ENCODE peak calls at places on chromosomes 11 and 22, in five cellular contexts. U is HL-60, L is fibroblast of pulmonary artery, A is suprapubic skin, N is esophagus squamous epithelium. G is an unnamed sample.
A peak's percentile ranks its signal among the peaks of the same experiment; 100 is the strongest.

GRCh38 chr22:41366323-41367014 is 15.3 kb upstream of the TEF start:
- DNase-seq in L (no peak), N (no peak), A (no peak), U (no peak), G (no peak)

GRCh38 chr11:91686700-91687099 is 537.9 kb upstream of the FAT3 start:
- DNase-seq in L (no peak), U (no peak), N (no peak), A (no peak), G (no peak)

GRCh38 chr22:40525250-40525884 is 111.2 kb downstream of the MRTFA start:
- DNase-seq in N (no peak), L (peak; percentile 68), A (no peak), U (peak; percentile 62), G (peak; percentile 67)

GRCh38 chr11:94125408-94126120 is 3.1 kb upstream of the PANX1 start:
- DNase-seq in N (no peak), L (no peak), U (no peak), A (no peak), G (no peak)

GRCh38 chr11:61598886-61599868 is 18.3 kb upstream of the SYT7 start:
- DNase-seq in L (peak; percentile 69), U (no peak), A (no peak), N (no peak), G (peak; percentile 82)

GRCh38 chr11:73335204-73335923 is 27.3 kb downstream of the ARHGEF17 start:
- DNase-seq in A (peak; percentile 86), L (peak; percentile 84), U (peak; percentile 80), N (no peak), G (peak; percentile 92)

GRCh38 chr22:49462291-49462690 is 365.4 kb downstream of the BRD1 start:
- DNase-seq in A (no peak), L (no peak), U (no peak), N (no peak), G (no peak)

GRCh38 chr11:2200957-2201519 is 29.4 kb upstream of the TH start:
- DNase-seq in N (no peak), A (no peak), U (no peak), L (no peak), G (no peak)

GRCh38 chr11:107018902-107019493 is 722 bp upstream of the GUCY1A2 start:
- DNase-seq in U (peak; percentile 60), A (peak; percentile 81), N (no peak), L (peak; percentile 80), G (peak; percentile 73)

GRCh38 chr11:25515576-25515975 is 816.4 kb upstream of the ANO3 start:
- DNase-seq in L (no peak), A (no peak), U (no peak), N (no peak), G (no peak)

GRCh38 chr11:63999349-64000025 is 13.2 kb downstream of the OTUB1 start:
- DNase-seq in U (no peak), L (peak; percentile 26), N (no peak), A (peak; percentile 88), G (no peak)

GRCh38 chr11:79393362-79394043 is 47.3 kb downstream of the TENM4 start:
- DNase-seq in A (no peak), L (no peak), U (no peak), N (no peak), G (peak; percentile 24)

GRCh38 chr22:45934659-45935341 is 42.2 kb downstream of the WNT7B start:
- DNase-seq in A (no peak), L (peak; percentile 57), N (no peak), U (no peak), G (peak; percentile 51)

GRCh38 chr11:76047231-76047630 is 159.1 kb downstream of the WNT11 start:
- DNase-seq in L (peak; percentile 17), A (no peak), U (no peak), N (no peak), G (no peak)

GRCh38 chr11:8593935-8594909 is at the start of gene STK33:
- DNase-seq in U (peak; percentile 75), N (no peak), L (peak; percentile 29), A (no peak), G (no peak)

GRCh38 chr11:121649798-121650197 is 197.0 kb upstream of the SORL1-AS1 start:
- DNase-seq in U (no peak), A (no peak), N (no peak), L (no peak), G (no peak)

GRCh38 chr22:23054531-23055257 is 15.6 kb upstream of the GNAZ start:
- DNase-seq in L (no peak), N (no peak), A (no peak), U (no peak), G (no peak)

GRCh38 chr11:63882555-63883242 is 34.3 kb downstream of the RCOR2 start:
- DNase-seq in N (no peak), U (peak; percentile 97), L (no peak), A (no peak), G (no peak)

GRCh38 chr11:2826679-2827056 is 58.9 kb downstream of the CDKN1C start:
- DNase-seq in U (peak; percentile 92), A (no peak), L (no peak), N (no peak), G (no peak)

GRCh38 chr11:121206810-121207209 is 85.8 kb upstream of the SC5D start:
- DNase-seq in N (no peak), U (no peak), L (no peak), A (no peak), G (peak; percentile 2)

GRCh38 chr11:128399186-128399585 is 188.2 kb downstream of the ETS1 start:
- DNase-seq in U (no peak), N (no peak), L (peak; percentile 30), A (no peak), G (peak; percentile 83)

GRCh38 chr11:235998-236773 is at the start of gene SIRT3:
- DNase-seq in U (peak; percentile 88), N (peak; percentile 48), L (peak; percentile 71), A (peak; percentile 88), G (peak; percentile 79)

GRCh38 chr11:118401880-118402590 is 629 bp downstream of the ATP5MG start:
- DNase-seq in L (peak; percentile 88), N (no peak), A (no peak), U (peak; percentile 10), G (peak; percentile 93)

GRCh38 chr11:94032066-94032465 is 10.9 kb downstream of the HEPHL1 start:
- DNase-seq in N (no peak), U (no peak), L (no peak), A (no peak), G (no peak)

GRCh38 chr11:3984896-3985295 is 109.7 kb upstream of the RRM1 start:
- DNase-seq in A (no peak), L (peak; percentile 47), U (no peak), N (no peak), G (peak; percentile 42)

GRCh38 chr11:117851852-117852251 is 24.6 kb downstream of the FXYD6 start:
- DNase-seq in N (no peak), A (no peak), L (peak; percentile 23), U (no peak), G (no peak)

GRCh38 chr11:12618743-12619540 is 55.3 kb upstream of the TEAD1 start:
- DNase-seq in L (peak; percentile 49), A (no peak), N (no peak), U (no peak), G (no peak)

GRCh38 chr11:121534131-121535093 is 81.6 kb upstream of the SORL1-AS1 start:
- DNase-seq in N (no peak), A (no peak), L (peak; percentile 26), U (no peak), G (peak; percentile 32)

GRCh38 chr11:20876738-20877137 is 207.4 kb downstream of the NELL1 start:
- DNase-seq in A (no peak), U (no peak), N (no peak), L (no peak), G (no peak)

GRCh38 chr11:20874358-20874757 is 205.0 kb downstream of the NELL1 start:
- DNase-seq in U (no peak), N (no peak), A (no peak), L (no peak), G (no peak)

GRCh38 chr11:20873054-20873453 is 203.7 kb downstream of the NELL1 start:
- DNase-seq in L (no peak), A (no peak), N (no peak), U (peak; percentile 40), G (no peak)
- TF ChIP-seq CTCF in L (no peak), A (no peak), N (no peak), U (peak; percentile 4), G (no peak)

GRCh38 chr11:86812981-86813380 is 12.6 kb downstream of the PRSS23 start:
- DNase-seq in U (no peak), N (no peak), A (no peak), L (no peak), G (no peak)

GRCh38 chr11:86814775-86815174 is 14.4 kb downstream of the PRSS23 start:
- DNase-seq in A (no peak), U (no peak), L (peak; percentile 36), N (no peak), G (peak; percentile 71)

GRCh38 chr11:86815726-86816125 is 15.4 kb downstream of the PRSS23 start:
- DNase-seq in U (no peak), A (no peak), L (no peak), N (no peak), G (no peak)

GRCh38 chr11:86816251-86816726 is 15.9 kb downstream of the PRSS23 start:
- DNase-seq in U (no peak), A (no peak), N (no peak), L (peak; percentile 84), G (peak; percentile 93)

GRCh38 chr11:86818466-86819282 is 18.3 kb downstream of the PRSS23 start:
- DNase-seq in L (peak; percentile 89), A (no peak), U (peak; percentile 20), N (no peak), G (peak; percentile 88)
- H3K4me3 ChIP-seq in L (no peak overlapping the region), A (no peak overlapping the region), U (no peak overlapping the region), N (no peak overlapping the region), G (no peak overlapping the region)

GRCh38 chr11:5605849-5606248 is 9.4 kb downstream of the TRIM6 start:
- DNase-seq in U (no peak), N (no peak), A (no peak), L (peak; percentile 87), G (peak; percentile 56)

GRCh38 chr11:5608778-5609177 is 12.3 kb downstream of the TRIM6 start:
- DNase-seq in A (no peak), L (peak; percentile 58), N (no peak), U (no peak), G (no peak)

GRCh38 chr11:5610446-5610845 is 14.0 kb downstream of the TRIM6 start:
- DNase-seq in N (no peak), U (no peak), L (no peak), A (no peak), G (no peak)

DNA sequence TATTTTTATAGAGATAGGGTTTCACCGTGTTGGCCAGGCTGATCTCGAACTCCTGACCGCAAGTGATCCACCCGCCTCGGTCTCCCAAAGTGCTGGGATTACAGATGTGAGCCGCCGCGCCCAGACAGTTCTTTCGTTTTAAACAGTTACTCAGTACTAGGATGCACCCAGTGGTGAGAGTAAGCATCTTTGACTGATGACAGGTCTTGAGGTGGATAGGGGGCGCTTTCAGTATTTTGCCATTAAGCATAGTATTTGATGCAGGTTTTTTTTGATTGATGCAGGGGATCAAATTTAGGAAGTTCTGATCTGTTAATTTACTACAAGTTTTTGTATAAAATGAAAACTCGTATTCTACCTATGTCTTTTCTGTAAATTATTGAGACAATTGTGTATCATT is 13.2 kb upstream of the TRIM34 start:
- DNase-seq in A (no peak), L (no peak), U (no peak), N (no peak), G (no peak)
- TF ChIP-seq CTCF in A (no peak), L (no peak), U (no peak), N (no peak), G (no peak)

GRCh38 chr11:134069996-134070845 is 1.3 kb downstream of the JAM3 start:
- DNase-seq in L (no peak), A (no peak), N (no peak), U (no peak), G (no peak)
- H3K4me3 ChIP-seq in L (peak overlapping the region; percentile 81), A (peak overlapping the region; percentile 69), N (peak overlapping the region; percentile 69), U (no peak overlapping the region), G (peak overlapping the region; percentile 88)

GRCh38 chr11:103515283-103515682 is 406.1 kb downstream of the DYNC2H1 start:
- DNase-seq in U (no peak), L (peak; percentile 48), A (no peak), N (no peak), G (no peak)
- TF ChIP-seq CTCF in U (no peak), L (no peak), A (no peak), N (no peak), G (no peak)

G was measured in fibroblast of villous mesenchyme.